ENCODE peak calls at places on chromosomes 13 and 19, in eight cellular contexts. One of them, this sample, is unnamed.

GRCh38 chr19:39413269-39413902 is 917 bp downstream of the PLEKHG2 start:
- DNase-seq in AG04450: no peak
- DNase-seq in cardiac fibroblast: peak; percentile 57
- DNase-seq in ovary: peak; percentile 85
- DNase-seq in lung: no peak
- DNase-seq in right atrium auricular region: no peak
- DNase-seq in fibroblast of lung: peak; percentile 66
- DNase-seq in kidney epithelial cell: no peak
- DNase-seq in this sample: no peak

GRCh38 chr19:18590273-18591272 is 2.0 kb downstream of the REX1BD start:
- DNase-seq in AG04450: no peak
- DNase-seq in cardiac fibroblast: no peak
- DNase-seq in ovary: peak; percentile 63
- DNase-seq in lung: peak; percentile 41
- DNase-seq in right atrium auricular region: peak; percentile 66
- DNase-seq in fibroblast of lung: peak; percentile 47
- DNase-seq in kidney epithelial cell: peak; percentile 56
- DNase-seq in this sample: no peak

GRCh38 chr13:109783815-109784589 is 2.4 kb downstream of the IRS2 start:
- DNase-seq in AG04450: no peak
- DNase-seq in cardiac fibroblast: no peak
- DNase-seq in ovary: peak; percentile 50
- DNase-seq in lung: no peak
- DNase-seq in right atrium auricular region: no peak
- DNase-seq in fibroblast of lung: no peak
- DNase-seq in kidney epithelial cell: no peak
- DNase-seq in this sample: no peak

GRCh38 chr19:43809762-43810696 is 7.8 kb upstream of the LYPD5 start:
- DNase-seq in AG04450: peak; percentile 32
- DNase-seq in cardiac fibroblast: peak; percentile 83
- DNase-seq in ovary: no peak
- DNase-seq in lung: no peak
- DNase-seq in right atrium auricular region: no peak
- DNase-seq in fibroblast of lung: peak; percentile 80
- DNase-seq in kidney epithelial cell: no peak
- DNase-seq in this sample: no peak

GRCh38 chr19:17873661-17874422 is 2.1 kb downstream of the SLC5A5 start:
- DNase-seq in AG04450: no peak
- DNase-seq in cardiac fibroblast: peak; percentile 27
- DNase-seq in ovary: no peak
- DNase-seq in lung: no peak
- DNase-seq in right atrium auricular region: no peak
- DNase-seq in fibroblast of lung: no peak
- DNase-seq in kidney epithelial cell: no peak
- DNase-seq in this sample: no peak

GRCh38 chr13:26772531-26772930 is 11.9 kb upstream of the GPR12 start:
- DNase-seq in AG04450: no peak
- DNase-seq in cardiac fibroblast: no peak
- DNase-seq in ovary: no peak
- DNase-seq in lung: no peak
- DNase-seq in right atrium auricular region: no peak
- DNase-seq in fibroblast of lung: no peak
- DNase-seq in kidney epithelial cell: no peak
- DNase-seq in this sample: no peak

GRCh38 chr19:51382004-51382403 is 5.8 kb downstream of the LIM2 start:
- DNase-seq in AG04450: no peak
- DNase-seq in cardiac fibroblast: no peak
- DNase-seq in ovary: no peak
- DNase-seq in lung: no peak
- DNase-seq in right atrium auricular region: no peak
- DNase-seq in fibroblast of lung: no peak
- DNase-seq in kidney epithelial cell: no peak
- DNase-seq in this sample: no peak

GRCh38 chr19:17681505-17682125 is 6.5 kb downstream of the UNC13A start:
- DNase-seq in AG04450: peak; percentile 6
- DNase-seq in cardiac fibroblast: peak; percentile 54
- DNase-seq in ovary: peak; percentile 67
- DNase-seq in lung: no peak
- DNase-seq in right atrium auricular region: no peak
- DNase-seq in fibroblast of lung: peak; percentile 39
- DNase-seq in kidney epithelial cell: no peak
- DNase-seq in this sample: peak; percentile 21

GRCh38 chr19:57830071-57830602 is at the start of gene ZNF587B:
- DNase-seq in AG04450: peak; percentile 27
- DNase-seq in cardiac fibroblast: peak; percentile 89
- DNase-seq in ovary: peak; percentile 77
- DNase-seq in lung: peak; percentile 55
- DNase-seq in right atrium auricular region: peak; percentile 85
- DNase-seq in fibroblast of lung: peak; percentile 84
- DNase-seq in kidney epithelial cell: no peak
- DNase-seq in this sample: peak; percentile 27
- TF ChIP-seq CTCF in AG04450: peak; percentile 40
- TF ChIP-seq CTCF in cardiac fibroblast: no peak
- TF ChIP-seq CTCF in ovary: peak; percentile 58
- TF ChIP-seq CTCF in lung: no peak
- TF ChIP-seq CTCF in right atrium auricular region: peak; percentile 26
- TF ChIP-seq CTCF in fibroblast of lung: peak; percentile 31
- TF ChIP-seq CTCF in kidney epithelial cell: peak; percentile 48
- TF ChIP-seq CTCF in this sample: peak; percentile 39

DNA sequence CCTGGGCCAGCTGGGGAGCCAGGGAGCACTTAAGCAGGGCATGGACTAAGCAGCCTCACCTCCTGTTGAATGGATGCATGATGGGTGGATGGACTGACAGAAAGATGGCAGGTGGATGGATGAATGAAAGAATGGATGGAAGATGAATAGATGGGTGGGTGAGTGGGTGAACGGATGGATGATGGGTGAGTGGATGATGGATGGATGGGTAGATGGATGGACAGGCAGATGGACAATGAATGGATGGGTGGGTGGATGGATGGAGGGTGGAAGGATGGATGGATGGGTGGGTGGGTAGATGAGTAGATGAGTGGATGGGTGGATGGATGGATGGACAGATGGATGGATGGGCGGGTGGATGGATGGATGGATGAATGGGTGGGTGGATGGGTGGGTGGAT is 18.7 kb downstream of the SHC2 start:
- DNase-seq in AG04450: no peak
- DNase-seq in cardiac fibroblast: no peak
- DNase-seq in ovary: no peak
- DNase-seq in lung: no peak
- DNase-seq in right atrium auricular region: no peak
- DNase-seq in fibroblast of lung: no peak
- DNase-seq in kidney epithelial cell: no peak
- DNase-seq in this sample: no peak
- H3K4me3 ChIP-seq in AG04450: no peak overlapping the region
- H3K4me3 ChIP-seq in cardiac fibroblast: no peak overlapping the region
- H3K4me3 ChIP-seq in ovary: no peak overlapping the region
- H3K4me3 ChIP-seq in lung: no peak overlapping the region
- H3K4me3 ChIP-seq in right atrium auricular region: no peak overlapping the region
- H3K4me3 ChIP-seq in fibroblast of lung: no peak overlapping the region
- H3K4me3 ChIP-seq in kidney epithelial cell: no peak overlapping the region
- H3K4me3 ChIP-seq in this sample: no peak overlapping the region

GRCh38 chr13:95564091-95564490 is 11.6 kb downstream of the CLDN10 start:
- DNase-seq in AG04450: no peak
- DNase-seq in cardiac fibroblast: no peak
- DNase-seq in ovary: no peak
- DNase-seq in lung: no peak
- DNase-seq in right atrium auricular region: no peak
- DNase-seq in fibroblast of lung: peak; percentile 17
- DNase-seq in kidney epithelial cell: no peak
- DNase-seq in this sample: no peak
- TF ChIP-seq CTCF in AG04450: no peak
- TF ChIP-seq CTCF in cardiac fibroblast: peak; percentile 7
- TF ChIP-seq CTCF in ovary: no peak
- TF ChIP-seq CTCF in lung: no peak
- TF ChIP-seq CTCF in right atrium auricular region: no peak
- TF ChIP-seq CTCF in fibroblast of lung: no peak
- TF ChIP-seq CTCF in kidney epithelial cell: peak; percentile 20
- TF ChIP-seq CTCF in this sample: peak; percentile 3

GRCh38 chr13:80177327-80177726 is 163.6 kb downstream of the SPRY2 start:
- DNase-seq in AG04450: no peak
- DNase-seq in cardiac fibroblast: no peak
- DNase-seq in ovary: no peak
- DNase-seq in lung: no peak
- DNase-seq in right atrium auricular region: no peak
- DNase-seq in fibroblast of lung: no peak
- DNase-seq in kidney epithelial cell: no peak
- DNase-seq in this sample: no peak

DNA sequence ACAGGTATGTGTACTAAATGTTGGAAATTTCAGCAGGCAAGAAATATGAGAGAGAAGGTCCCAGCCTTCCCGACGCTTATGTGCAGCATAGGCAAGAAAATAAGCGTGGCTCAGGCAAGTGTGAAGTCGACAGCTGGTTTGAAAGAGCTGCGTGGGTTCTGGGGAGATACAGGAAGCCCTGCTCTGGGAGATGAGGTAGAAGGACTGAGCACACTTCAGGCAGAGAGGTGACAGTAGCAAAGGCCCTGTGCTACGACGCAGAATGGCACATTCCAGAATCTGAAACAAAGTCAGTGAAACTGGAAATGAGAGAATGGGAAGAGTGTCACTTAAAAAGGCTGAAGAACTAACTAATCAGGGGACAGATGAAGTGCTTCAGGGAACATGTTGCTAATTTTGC is 160.2 kb downstream of the SPRY2 start:
- DNase-seq in AG04450: no peak
- DNase-seq in cardiac fibroblast: no peak
- DNase-seq in ovary: no peak
- DNase-seq in lung: no peak
- DNase-seq in right atrium auricular region: no peak
- DNase-seq in fibroblast of lung: no peak
- DNase-seq in kidney epithelial cell: no peak
- DNase-seq in this sample: no peak
- H3K4me3 ChIP-seq in AG04450: no peak overlapping the region
- H3K4me3 ChIP-seq in cardiac fibroblast: no peak overlapping the region
- H3K4me3 ChIP-seq in ovary: no peak overlapping the region
- H3K4me3 ChIP-seq in lung: no peak overlapping the region
- H3K4me3 ChIP-seq in right atrium auricular region: no peak overlapping the region
- H3K4me3 ChIP-seq in fibroblast of lung: no peak overlapping the region
- H3K4me3 ChIP-seq in kidney epithelial cell: no peak overlapping the region
- H3K4me3 ChIP-seq in this sample: no peak overlapping the region

DNA sequence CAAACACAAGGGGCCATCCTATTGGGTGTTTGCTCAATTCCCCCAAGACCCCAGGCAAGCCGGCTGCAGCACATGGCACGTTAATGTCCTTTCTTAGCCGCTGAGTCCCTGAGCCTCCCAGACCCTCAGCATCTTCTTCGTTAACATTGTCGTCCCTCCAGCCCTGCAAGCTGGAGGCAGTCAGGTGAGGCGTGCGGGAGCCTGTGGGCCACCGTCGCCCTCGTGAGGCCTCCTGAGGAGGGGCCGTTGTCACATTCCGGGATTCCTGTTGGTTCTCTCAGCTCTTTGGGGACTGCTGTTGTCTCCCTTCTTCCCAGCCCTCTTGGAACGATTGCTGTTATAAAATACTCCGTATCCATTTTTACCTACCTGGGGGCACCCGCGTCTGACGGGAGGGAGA is 140.6 kb downstream of the KDM4B start:
- DNase-seq in AG04450: no peak
- DNase-seq in cardiac fibroblast: no peak
- DNase-seq in ovary: no peak
- DNase-seq in lung: no peak
- DNase-seq in right atrium auricular region: no peak
- DNase-seq in fibroblast of lung: no peak
- DNase-seq in kidney epithelial cell: no peak
- DNase-seq in this sample: no peak
- TF ChIP-seq CTCF in AG04450: no peak
- TF ChIP-seq CTCF in cardiac fibroblast: no peak
- TF ChIP-seq CTCF in ovary: no peak
- TF ChIP-seq CTCF in lung: no peak
- TF ChIP-seq CTCF in right atrium auricular region: no peak
- TF ChIP-seq CTCF in fibroblast of lung: no peak
- TF ChIP-seq CTCF in kidney epithelial cell: no peak
- TF ChIP-seq CTCF in this sample: no peak

GRCh38 chr13:41384749-41385503 is 72.4 kb upstream of the RGCC start:
- DNase-seq in AG04450: no peak
- DNase-seq in cardiac fibroblast: peak; percentile 44
- DNase-seq in ovary: no peak
- DNase-seq in lung: no peak
- DNase-seq in right atrium auricular region: no peak
- DNase-seq in fibroblast of lung: peak; percentile 36
- DNase-seq in kidney epithelial cell: no peak
- DNase-seq in this sample: no peak
- H3K4me3 ChIP-seq in AG04450: no peak overlapping the region
- H3K4me3 ChIP-seq in cardiac fibroblast: no peak overlapping the region
- H3K4me3 ChIP-seq in ovary: no peak overlapping the region
- H3K4me3 ChIP-seq in lung: no peak overlapping the region
- H3K4me3 ChIP-seq in right atrium auricular region: no peak overlapping the region
- H3K4me3 ChIP-seq in fibroblast of lung: no peak overlapping the region
- H3K4me3 ChIP-seq in kidney epithelial cell: no peak overlapping the region
- H3K4me3 ChIP-seq in this sample: no peak overlapping the region

This sample was measured in retinal pigment epithelial cell.